ENCODE peak calls at places on chromosomes 7 and 10, in five cellular contexts. V, T, X, F and K are unnamed samples.
A peak's percentile ranks its signal among the peaks of the same experiment; 100 is the strongest.

GRCh38 chr10:123357363-123358075 is 203.3 kb downstream of the BUB3 start:
- DNase-seq in F (no peak), T (no peak), X (no peak), V (no peak), K (no peak)

GRCh38 chr10:59279991-59280390 is 82.4 kb downstream of the FAM13C start:
- DNase-seq in F (no peak), T (no peak), X (no peak), V (no peak), K (no peak)

GRCh38 chr7:130899638-130900401 is 165.8 kb upstream of the KLF14 start:
- DNase-seq in X (no peak), F (no peak), T (no peak), V (peak; percentile 77), K (peak; percentile 52)

GRCh38 chr7:40098810-40099209 is 35.6 kb downstream of the MPLKIP start:
- DNase-seq in X (no peak), V (no peak), F (no peak), T (no peak), K (no peak)

GRCh38 chr10:58440484-58440883 is 55.3 kb downstream of the TFAM start:
- DNase-seq in F (no peak), X (no peak), V (no peak), T (no peak), K (no peak)

GRCh38 chr7:130490888-130491771 is 755 bp upstream of the MEST start:
- DNase-seq in T (peak; percentile 57), V (peak; percentile 50), X (peak; percentile 77), F (no peak), K (peak; percentile 51)

GRCh38 chr10:118963341-118963740 is 66.2 kb upstream of the NANOS1 start:
- DNase-seq in T (no peak), X (no peak), V (no peak), F (no peak), K (no peak)

GRCh38 chr7:86444245-86444644 is 199.5 kb upstream of the GRM3 start:
- DNase-seq in X (no peak), V (no peak), T (no peak), F (no peak), K (no peak)

GRCh38 chr7:146960747-146961416 is 844.3 kb downstream of the CNTNAP2 start:
- DNase-seq in V (no peak), F (no peak), T (no peak), X (no peak), K (no peak)

GRCh38 chr7:80785961-80786360 is 132.9 kb downstream of the SEMA3C start:
- DNase-seq in T (no peak), X (no peak), F (no peak), V (no peak), K (no peak)

GRCh38 chr7:66118603-66119002 is 4.0 kb downstream of the CRCP start:
- DNase-seq in V (no peak), T (no peak), X (no peak), F (no peak), K (no peak)

GRCh38 chr10:77592946-77593636 is 44.5 kb downstream of the KCNMA1 start:
- DNase-seq in T (peak; percentile 78), V (no peak), F (no peak), X (no peak), K (no peak)

GRCh38 chr7:134932707-134933370 is 53.5 kb upstream of the AGBL3 start:
- DNase-seq in T (peak; percentile 90), F (no peak), X (peak; percentile 87), V (no peak), K (peak; percentile 88)

GRCh38 chr10:82463165-82463564 is 588.2 kb downstream of the NRG3 start:
- DNase-seq in X (no peak), T (no peak), V (no peak), F (no peak), K (no peak)

GRCh38 chr10:103184615-103185014 is 8.5 kb downstream of the NT5C2 start:
- DNase-seq in F (no peak), T (no peak), V (no peak), X (no peak), K (no peak)

GRCh38 chr7:5713124-5713912 is 68.1 kb downstream of the RNF216 start:
- DNase-seq in T (no peak), V (no peak), X (no peak), F (no peak), K (no peak)

GRCh38 chr10:128150045-128150493 is 23.8 kb upstream of the MKI67 start:
- DNase-seq in F (peak; percentile 78), T (peak; percentile 62), X (peak; percentile 73), V (peak; percentile 55), K (peak; percentile 44)

GRCh38 chr10:102243304-102243703 is 2.0 kb upstream of the PITX3 start:
- DNase-seq in V (no peak), T (no peak), X (no peak), F (no peak), K (no peak)

GRCh38 chr10:54402576-54402975 is 398.5 kb downstream of the PCDH15 start:
- DNase-seq in X (no peak), V (no peak), F (no peak), T (no peak), K (no peak)

GRCh38 chr7:107816053-107816566 is 13.1 kb upstream of the SLC26A3 start:
- DNase-seq in X (no peak), V (no peak), F (no peak), T (no peak), K (no peak)

GRCh38 chr10:20274580-20274979 is 458.3 kb downstream of the PLXDC2 start:
- DNase-seq in T (no peak), X (no peak), F (no peak), V (no peak), K (no peak)

GRCh38 chr10:62390497-62391176 is 16.5 kb downstream of the ZNF365 start:
- DNase-seq in V (no peak), T (no peak), X (no peak), F (no peak), K (no peak)

GRCh38 chr10:133381041-133381440 is 2.0 kb downstream of the PAOX start:
- DNase-seq in T (peak; percentile 21), V (no peak), X (peak; percentile 49), F (no peak), K (peak; percentile 35)

GRCh38 chr10:112332022-112332421 is 41.9 kb upstream of the ACSL5 start:
- DNase-seq in F (no peak), X (no peak), V (no peak), T (no peak), K (no peak)

GRCh38 chr7:51973942-51974341 is 657.3 kb upstream of the COBL start:
- DNase-seq in F (no peak), V (no peak), X (no peak), T (no peak), K (no peak)

GRCh38 chr7:70030745-70031144 is 432.5 kb downstream of the AUTS2 start:
- DNase-seq in F (no peak), X (no peak), T (no peak), V (no peak), K (no peak)

GRCh38 chr10:13987472-13987871 is 343.3 kb downstream of the FRMD4A start:
- DNase-seq in X (no peak), T (no peak), V (no peak), F (no peak), K (no peak)

GRCh38 chr10:17025444-17026295 is 103.9 kb downstream of the CUBN start:
- DNase-seq in T (peak; percentile 82), F (peak; percentile 47), X (no peak), V (no peak), K (no peak)

GRCh38 chr10:30357075-30357801 is 8.2 kb upstream of the MTPAP start:
- DNase-seq in F (no peak), V (no peak), T (no peak), X (no peak), K (no peak)

GRCh38 chr10:77311186-77311585 is 326.4 kb downstream of the KCNMA1 start:
- DNase-seq in V (no peak), F (no peak), X (no peak), T (no peak), K (no peak)

GRCh38 chr7:42217548-42217947 is 19.5 kb downstream of the GLI3 start:
- DNase-seq in X (no peak), F (no peak), V (no peak), T (no peak), K (no peak)

GRCh38 chr7:11707606-11708193 is 124.3 kb downstream of the THSD7A start:
- DNase-seq in F (no peak), T (no peak), V (no peak), X (no peak), K (no peak)

GRCh38 chr10:80529604-80530003 is 8.1 kb upstream of the SH2D4B start:
- DNase-seq in F (peak; percentile 37), X (no peak), T (peak; percentile 72), V (no peak), K (no peak)

GRCh38 chr7:99142727-99143521 is 984 bp downstream of the SMURF1 start:
- DNase-seq in X (peak; percentile 96), F (peak; percentile 82), T (peak; percentile 97), V (peak; percentile 95), K (peak; percentile 88)
- H3K27ac ChIP-seq in X (peak overlapping the region; percentile 99), F (peak overlapping the region; percentile 3), T (peak overlapping the region; percentile 73), V (peak overlapping the region; percentile 100), K (peak overlapping the region; percentile 87)

GRCh38 chr7:117672433-117672832 is 192.6 kb downstream of the CFTR start:
- DNase-seq in V (no peak), X (no peak), F (no peak), T (no peak), K (no peak)

GRCh38 chr7:117674617-117675016 is 194.8 kb downstream of the CFTR start:
- DNase-seq in X (no peak), V (no peak), T (no peak), F (no peak), K (no peak)

GRCh38 chr7:117675519-117676137 is 195.8 kb downstream of the CFTR start:
- DNase-seq in V (no peak), X (no peak), F (no peak), T (no peak), K (no peak)

GRCh38 chr7:117673839-117674238 is 194.0 kb downstream of the CFTR start:
- DNase-seq in F (no peak), T (no peak), V (no peak), X (no peak), K (no peak)

GRCh38 chr7:117673367-117673766 is 193.5 kb downstream of the CFTR start:
- DNase-seq in F (no peak), X (peak; percentile 67), T (no peak), V (peak; percentile 48), K (peak; percentile 91)
- H3K27ac ChIP-seq in F (no peak overlapping the region), X (no peak overlapping the region), T (no peak overlapping the region), V (peak overlapping the region; percentile 53), K (peak overlapping the region; percentile 42)

DNA sequence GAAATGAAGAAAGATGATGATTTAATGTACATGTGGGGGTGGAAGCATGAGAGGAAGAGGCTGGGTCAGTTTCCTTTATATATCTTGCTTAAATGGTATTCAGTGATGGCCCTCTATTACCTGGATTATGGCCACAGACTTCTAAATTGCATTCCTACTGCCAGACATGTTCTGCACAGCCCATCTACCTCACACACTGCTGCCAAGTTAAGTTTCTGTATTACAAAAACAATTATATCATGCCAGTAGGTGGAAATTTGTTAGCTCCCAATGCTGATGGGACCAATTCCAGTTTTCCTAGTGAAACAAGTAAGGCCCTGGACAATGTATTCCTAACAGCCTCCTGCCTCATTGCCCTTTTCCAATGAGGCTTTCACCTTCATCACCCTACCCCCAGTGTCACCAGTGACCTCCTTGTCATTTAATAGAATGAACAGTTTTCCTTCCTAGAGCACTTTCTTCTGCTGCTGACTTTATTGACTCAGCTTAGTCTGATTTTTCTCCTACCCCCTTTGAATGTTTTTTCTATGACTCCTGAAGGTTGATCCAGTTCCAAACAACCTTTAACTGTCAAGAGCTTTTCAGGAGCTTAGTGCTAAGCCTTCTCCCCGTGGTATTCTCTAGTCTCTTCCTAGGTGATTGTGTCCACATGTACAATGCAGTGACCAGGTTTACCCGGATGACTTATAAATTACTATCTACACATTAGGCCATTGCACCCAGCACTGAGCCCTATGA is 316.6 kb upstream of the ANKRD30A start:
- DNase-seq in T (no peak), X (no peak), F (no peak), V (no peak), K (peak; percentile 33)
- H3K27ac ChIP-seq in T (no peak overlapping the region), X (no peak overlapping the region), F (no peak overlapping the region), V (peak overlapping the region; percentile 43), K (peak overlapping the region; percentile 89)

GRCh38 chr10:114174462-114175190 is 623 bp upstream of the CCDC186 start:
- DNase-seq in V (peak; percentile 59), T (peak; percentile 66), X (peak; percentile 82), F (no peak), K (peak; percentile 72)
- H3K27ac ChIP-seq in V (peak overlapping the region; percentile 93), T (peak overlapping the region; percentile 3), X (peak overlapping the region; percentile 91), F (peak overlapping the region; percentile 87), K (peak overlapping the region; percentile 93)